ENCODE peak calls at places on chromosomes 11 and 22, in four cellular contexts. B is endothelial cell of umbilical vein, I is mammary epithelial cell, M is PC-3. O is an unnamed sample.

GRCh38 chr11:26021026-26021425 is 310.9 kb upstream of the ANO3 start:
- DNase-seq in B (no peak), I (peak; percentile 2), M (no peak), O (no peak)

GRCh38 chr11:1352696-1353382 is 36.9 kb upstream of the BRSK2 start:
- DNase-seq in B (no peak), I (no peak), M (no peak), O (no peak)

GRCh38 chr11:121670792-121671275 is 218.1 kb upstream of the SORL1-AS1 start:
- DNase-seq in B (no peak), I (no peak), M (no peak), O (no peak)

GRCh38 chr11:68173926-68174325 is 39.2 kb downstream of the KMT5B start:
- DNase-seq in B (no peak), I (no peak), M (no peak), O (no peak)

GRCh38 chr11:14971865-14972580 is at the start of gene CALCA:
- DNase-seq in B (no peak), I (no peak), M (no peak), O (peak; percentile 50)

GRCh38 chr11:95704865-95705264 is 84.7 kb downstream of the FAM76B start:
- DNase-seq in B (peak; percentile 66), I (no peak), M (no peak), O (no peak)

GRCh38 chr11:70696564-70696963 is 298.2 kb downstream of the CTTN start:
- DNase-seq in B (no peak), I (no peak), M (no peak), O (peak; percentile 74)

GRCh38 chr11:66886671-66887221 is 29.9 kb downstream of the LRFN4 start:
- DNase-seq in B (no peak), I (no peak), M (no peak), O (peak; percentile 86)

GRCh38 chr11:47950396-47950795 is 30.0 kb upstream of the PTPRJ start:
- DNase-seq in B (no peak), I (no peak), M (no peak), O (peak; percentile 73)

GRCh38 chr11:15685311-15685710 is 570.6 kb downstream of the INSC start:
- DNase-seq in B (no peak), I (no peak), M (no peak), O (no peak)

GRCh38 chr11:130522284-130522961 is 74.0 kb downstream of the ADAMTS15 start:
- DNase-seq in B (peak; percentile 83), I (peak; percentile 44), M (peak; percentile 93), O (peak; percentile 97)

GRCh38 chr22:25745341-25746011 is 3.5 kb downstream of the MYO18B start:
- DNase-seq in B (no peak), I (peak; percentile 66), M (no peak), O (peak; percentile 93)

GRCh38 chr11:2515401-2516275 is 70.8 kb downstream of the KCNQ1 start:
- DNase-seq in B (no peak), I (no peak), M (no peak), O (peak; percentile 68)

DNA sequence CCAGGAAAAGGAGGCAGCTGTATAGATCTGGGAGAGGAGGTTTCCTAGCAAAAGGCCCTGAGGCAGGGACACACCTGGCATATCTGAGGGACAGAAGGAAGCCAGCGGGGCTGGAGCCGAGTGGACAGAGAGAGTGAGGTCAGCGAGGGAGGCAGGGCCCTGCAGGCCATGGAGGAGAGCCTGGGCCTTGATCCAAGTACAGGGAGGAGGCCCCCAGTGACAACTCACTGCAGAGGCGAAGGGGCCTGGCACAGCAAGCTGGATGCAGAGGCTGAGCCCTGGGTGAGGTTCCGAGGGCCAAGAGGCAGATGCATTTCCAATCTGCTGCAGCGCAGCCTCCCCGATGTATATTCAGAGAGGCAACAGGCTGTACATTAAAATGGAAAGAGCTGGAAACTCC is 10.5 kb upstream of the CBX6 start:
- DNase-seq in B (no peak), I (no peak), M (no peak), O (peak; percentile 63)
- H3K4me2 ChIP-seq in B (no peak overlapping the region), I (no peak overlapping the region), M (no peak overlapping the region), O (peak overlapping the region; percentile 35)

DNA sequence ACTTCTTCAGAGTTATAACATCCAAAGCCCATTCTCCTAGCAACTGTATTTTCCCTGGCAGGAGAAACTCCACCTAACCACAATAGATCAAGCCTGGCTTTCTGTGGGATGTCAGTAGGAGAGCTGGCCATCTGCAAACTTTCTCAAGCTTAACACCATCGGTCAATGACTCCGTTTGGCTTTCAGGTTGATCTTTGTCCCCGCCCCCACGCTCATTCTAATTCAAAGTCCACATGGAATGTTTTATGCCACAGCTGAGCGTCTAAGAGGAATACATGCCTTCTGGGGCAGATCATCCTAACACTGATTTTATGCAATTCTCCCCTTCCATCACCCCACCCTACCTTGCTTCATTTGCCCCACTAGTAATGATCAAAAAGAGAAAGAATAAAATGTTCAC is 4.8 kb downstream of the GVQW3 start:
- DNase-seq in B (no peak), I (no peak), M (no peak), O (no peak)
- H3K4me3 ChIP-seq in B (no peak overlapping the region), I (no peak overlapping the region), M (no peak overlapping the region), O (no peak overlapping the region)

DNA sequence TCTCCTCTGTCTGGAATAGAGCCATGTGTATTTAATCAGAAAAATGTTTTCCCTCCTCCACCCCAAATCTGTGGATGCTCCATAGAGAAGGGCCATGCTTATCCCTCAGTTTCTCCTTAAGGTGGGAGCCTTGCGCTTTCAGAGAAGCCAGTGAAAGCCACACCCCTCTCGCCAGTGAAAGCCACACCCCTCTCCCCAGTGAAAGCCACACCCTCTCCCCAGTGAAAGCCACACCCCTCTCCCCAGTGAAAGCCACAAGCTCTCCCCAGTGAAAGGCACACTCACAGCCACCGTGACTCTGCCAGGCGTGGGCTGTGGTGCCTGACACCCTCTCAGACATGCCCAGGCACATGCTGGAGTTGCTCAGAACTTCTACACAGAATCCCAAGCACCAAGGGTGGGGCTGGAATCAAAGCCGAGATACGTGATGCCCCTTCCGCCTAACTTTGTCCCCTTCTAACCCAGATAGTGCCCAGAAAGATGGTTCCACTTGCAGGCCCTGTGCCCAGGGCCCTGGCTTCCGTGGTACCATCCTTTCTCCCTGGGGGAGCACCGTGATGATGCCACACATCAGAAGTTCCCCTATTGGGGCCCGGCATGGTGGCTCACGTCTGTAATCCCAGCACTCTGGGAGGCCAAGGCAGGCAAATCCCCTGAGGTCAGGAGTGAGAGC is 16.5 kb upstream of the PRR5 start:
- DNase-seq in B (no peak), I (peak; percentile 97), M (peak; percentile 45), O (peak; percentile 59)
- H3K4me2 ChIP-seq in B (no peak overlapping the region), I (peak overlapping the region; percentile 28), M (peak overlapping the region; percentile 69), O (no peak overlapping the region)

GRCh38 chr11:113875414-113876073 is at the start of gene USP28:
- DNase-seq in B (peak; percentile 95), I (peak; percentile 92), M (peak; percentile 98), O (peak; percentile 99)

GRCh38 chr11:113877673-113878060 is 2.3 kb upstream of the USP28 start:
- DNase-seq in B (peak; percentile 60), I (no peak), M (no peak), O (peak; percentile 32)

GRCh38 chr11:113874920-113875413 is 405 bp downstream of the USP28 start:
- DNase-seq in B (peak; percentile 53), I (peak; percentile 43), M (peak; percentile 34), O (no peak)

GRCh38 chr11:113876074-113876797 is 864 bp upstream of the USP28 start:
- DNase-seq in B (no peak), I (no peak), M (no peak), O (peak; percentile 29)

GRCh38 chr11:113876798-113877672 is 1.7 kb upstream of the USP28 start:
- DNase-seq in B (no peak), I (no peak), M (no peak), O (no peak)
- H3K4me3 ChIP-seq in B (no peak overlapping the region), I (no peak overlapping the region), M (no peak overlapping the region), O (no peak overlapping the region)

GRCh38 chr22:37483050-37483449 is 3.1 kb downstream of the MFNG start:
- DNase-seq in B (no peak), I (no peak), M (no peak), O (peak; percentile 18)
- H3K4me2 ChIP-seq in B (peak overlapping the region; percentile 48), I (no peak overlapping the region), M (no peak overlapping the region), O (no peak overlapping the region)

GRCh38 chr11:75150879-75151278 is at the start of gene SLCO2B1:
- DNase-seq in B (no peak), I (no peak), M (no peak), O (no peak)
- H3K4me3 ChIP-seq in B (no peak within 1 kb of the TSS), I (no peak within 1 kb of the TSS), M (no peak within 1 kb of the TSS), O (no peak within 1 kb of the TSS)